ENCODE peak calls at places on chromosomes 7 and 10, in five cellular contexts. B is H1, Q is fibroblast of the aortic adventitia, S is neural crest cell, Z is cardiac fibroblast. Y is an unnamed sample.

GRCh38 chr10:126867567-126868365 is 37.5 kb upstream of the DOCK1 start:
- DNase-seq in Q (peak), Z (peak), B (no peak), S (no peak), Y (no peak)

GRCh38 chr7:7920481-7920880 is 48.1 kb upstream of the GLCCI1 start:
- DNase-seq in Z (no peak), S (no peak), B (no peak), Q (no peak), Y (no peak)

GRCh38 chr7:1986366-1987083 is 246.2 kb downstream of the MAD1L1 start:
- DNase-seq in Q (no peak), S (no peak), B (no peak), Z (no peak), Y (no peak)

GRCh38 chr10:88849224-88849623 is 2.4 kb downstream of the ANKRD22 start:
- DNase-seq in Z (peak), Q (peak), B (no peak), S (no peak), Y (no peak)

GRCh38 chr10:125027889-125028288 is 86.0 kb downstream of the ZRANB1 start:
- DNase-seq in B (no peak), Q (no peak), Z (no peak), S (no peak), Y (no peak)

GRCh38 chr7:150404172-150404784 is 25.1 kb downstream of the ZNF775 start:
- DNase-seq in Q (no peak), B (no peak), Z (no peak), S (no peak), Y (no peak)

GRCh38 chr10:13853854-13854253 is 267.1 kb downstream of the PRPF18 start:
- DNase-seq in Z (peak), B (no peak), Q (peak), S (no peak), Y (no peak)

GRCh38 chr10:4059471-4060138 is 274.6 kb upstream of the KLF6 start:
- DNase-seq in Z (no peak), Q (no peak), B (no peak), S (no peak), Y (no peak)

GRCh38 chr7:112665709-112666108 is 124.5 kb downstream of the TMEM168 start:
- DNase-seq in Q (peak), B (no peak), S (no peak), Z (peak), Y (no peak)

GRCh38 chr7:44750921-44751571 is 2.4 kb downstream of the ZMIZ2 start:
- DNase-seq in S (no peak), Z (no peak), Q (no peak), B (no peak), Y (no peak)

GRCh38 chr7:97064972-97065587 is 40.4 kb upstream of the DLX5 start:
- DNase-seq in Z (peak), S (peak), B (no peak), Q (peak), Y (peak)

DNA sequence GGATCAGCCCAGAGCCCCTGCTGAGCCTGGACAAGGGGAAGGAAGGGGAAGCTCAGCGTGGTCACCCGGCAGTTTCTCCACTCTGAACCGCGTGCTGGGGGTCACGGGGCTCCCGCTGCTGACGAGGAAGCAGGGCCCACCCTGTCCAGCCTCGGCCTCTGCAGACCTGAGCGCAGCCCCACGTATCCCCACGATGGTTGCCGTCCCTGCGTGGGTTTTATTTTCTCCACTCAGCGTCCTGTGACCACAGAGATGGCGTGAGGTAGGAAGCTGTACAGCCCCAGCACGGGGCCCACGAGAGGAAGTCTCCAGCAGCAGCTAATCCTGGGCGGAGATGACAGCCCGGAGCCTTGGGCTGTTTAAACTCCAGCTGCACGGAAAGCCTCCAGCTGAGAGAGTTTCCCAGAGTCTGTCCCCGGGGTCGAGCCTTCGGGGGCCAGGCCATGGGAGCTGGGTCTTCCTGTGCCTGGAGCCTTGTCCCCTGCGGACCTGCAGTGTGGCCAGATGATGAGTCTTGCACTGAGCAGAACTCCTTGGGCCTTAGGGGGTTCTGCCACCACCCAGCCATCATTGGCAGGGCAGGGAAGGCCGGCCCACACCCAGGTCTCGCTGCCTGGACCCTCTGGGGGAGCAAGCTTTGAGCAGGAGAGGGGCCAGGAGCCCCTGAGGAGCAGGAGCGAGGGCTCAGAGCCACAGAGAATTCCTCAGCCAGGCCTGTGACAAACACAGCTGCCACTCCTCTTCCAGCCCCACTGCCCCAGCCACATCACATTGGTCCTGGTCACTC is 72.8 kb upstream of the FAM20C start:
- DNase-seq in Q (no peak), S (no peak), Z (no peak), B (no peak), Y (no peak)
- TF ChIP-seq CTCF in Q (no peak), S (no peak), Z (no peak), B (no peak), Y (no peak)

DNA sequence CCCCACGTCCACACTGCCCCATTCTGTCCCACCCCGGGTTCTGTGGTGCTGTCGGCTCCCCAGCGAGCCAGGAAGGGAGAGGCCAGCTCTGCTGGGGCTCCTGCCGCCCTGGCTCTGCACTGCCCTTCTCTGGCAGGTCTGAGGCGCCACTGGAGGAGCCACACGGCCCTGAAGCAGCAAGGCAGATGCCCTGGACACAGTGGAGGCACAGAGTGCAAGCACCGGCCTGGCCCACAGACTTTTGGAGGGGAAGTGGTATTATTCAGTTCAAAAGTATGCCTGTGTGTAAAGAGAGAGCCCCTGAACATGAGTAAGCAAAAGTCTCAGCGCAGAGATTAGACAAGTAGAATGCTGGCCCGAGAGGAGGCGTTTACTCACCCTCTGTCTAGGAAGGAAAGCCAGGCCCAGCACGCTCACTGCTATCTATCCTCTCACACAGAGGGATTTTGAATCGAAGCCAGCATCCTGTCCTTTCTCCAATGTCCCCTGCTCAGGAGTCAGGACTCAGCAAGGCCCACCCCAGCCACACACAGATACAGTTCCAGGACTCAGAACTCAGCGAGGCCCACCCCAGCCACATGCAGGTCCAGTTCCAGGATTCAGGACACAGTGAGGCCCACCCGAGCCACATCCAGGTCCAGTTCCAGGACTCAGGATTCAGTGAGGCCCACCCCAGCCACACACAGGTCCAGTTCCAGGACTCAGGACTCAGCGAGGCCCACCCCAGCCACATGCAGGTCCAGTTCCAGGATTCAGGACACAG is 115.0 kb downstream of the EGFR start:
- DNase-seq in Z (peak), S (no peak), B (no peak), Q (peak), Y (no peak)
- TF ChIP-seq CTCF in Z (no peak), S (no peak), B (no peak), Q (no peak), Y (no peak)

DNA sequence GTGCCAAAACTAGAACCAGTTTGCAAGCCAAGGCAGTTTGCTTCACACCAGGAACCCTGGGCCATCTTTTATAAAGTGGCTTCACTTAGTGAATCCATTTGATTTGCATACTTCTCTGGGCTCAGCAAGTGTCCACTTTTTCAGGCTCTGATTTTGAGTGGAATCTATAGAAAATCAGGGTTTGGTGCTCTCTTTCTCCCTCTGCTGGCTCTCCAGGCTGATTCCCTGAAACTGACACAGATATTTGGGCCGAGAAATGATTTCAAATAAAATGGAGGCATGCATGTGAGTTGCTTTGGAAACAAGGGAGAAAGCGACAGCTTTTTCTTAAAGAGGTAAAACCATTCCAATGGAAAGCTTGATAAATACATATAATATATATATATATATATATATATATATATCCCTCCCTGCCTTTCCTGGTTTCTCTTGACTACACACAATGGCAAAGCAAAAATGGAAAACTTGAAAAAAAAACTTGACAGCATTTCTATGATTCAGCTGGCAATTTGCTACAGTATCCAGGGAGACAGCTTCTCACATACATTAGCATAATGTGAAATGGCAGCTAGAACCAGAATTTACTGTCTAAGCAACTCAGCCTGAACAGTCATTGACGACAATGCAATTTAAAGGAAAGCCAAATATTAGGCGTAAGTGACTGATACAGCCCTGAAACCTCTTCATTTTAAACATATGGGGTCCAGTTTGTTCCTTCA is 188.4 kb downstream of the TMEM178B start:
- DNase-seq in S (peak), Q (peak), B (no peak), Z (peak), Y (peak)
- TF ChIP-seq CTCF in S (peak), Q (peak), B (peak), Z (peak), Y (peak)

GRCh38 chr10:69075431-69075830 is 12.5 kb upstream of the SRGN start:
- DNase-seq in S (no peak), Q (no peak), Z (no peak), B (no peak), Y (no peak)

GRCh38 chr10:69080231-69080630 is 7.7 kb upstream of the SRGN start:
- DNase-seq in B (no peak), Z (no peak), S (no peak), Q (no peak), Y (no peak)

GRCh38 chr10:69074532-69074931 is 13.4 kb upstream of the SRGN start:
- DNase-seq in Q (no peak), B (no peak), S (no peak), Z (no peak), Y (no peak)

GRCh38 chr10:69073731-69074130 is 14.2 kb upstream of the SRGN start:
- DNase-seq in B (no peak), S (no peak), Q (no peak), Z (no peak), Y (no peak)

DNA sequence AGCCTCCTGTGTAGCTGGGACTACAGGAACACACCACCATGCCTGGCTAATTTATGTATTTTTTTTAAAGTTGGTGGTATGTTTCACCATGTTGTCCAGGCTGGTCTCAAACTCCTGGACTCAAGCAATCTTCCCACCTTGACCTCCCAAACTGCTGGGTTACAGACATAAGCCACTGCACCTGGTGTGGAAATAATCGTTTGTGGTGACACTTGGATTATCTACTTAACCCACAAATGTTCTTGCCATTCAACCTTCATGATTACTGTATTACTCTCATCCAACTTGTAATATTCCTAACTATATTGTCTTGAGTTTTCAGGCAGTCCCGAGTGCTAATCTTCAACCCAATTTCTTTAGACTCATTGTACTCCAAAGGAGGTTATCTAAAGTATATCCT is 9.6 kb upstream of the SRGN start:
- DNase-seq in S (no peak), Q (no peak), B (no peak), Z (no peak), Y (no peak)
- TF ChIP-seq CTCF in S (no peak), Q (no peak), B (no peak), Z (no peak), Y (no peak)

GRCh38 chr10:52949899-52950298 is 177.3 kb upstream of the MBL2 start:
- DNase-seq in S (no peak), Z (no peak), B (no peak), Q (no peak), Y (no peak)
- TF ChIP-seq CTCF in S (peak), Z (no peak), B (peak), Q (no peak), Y (no peak)

Y was measured in endothelial cell.